ENCODE peak calls at places on chromosomes 5 and 9, in eight cellular contexts. D is WERI-Rb-1, W is lower leg skin, H is dorsolateral prefrontal cortex, E is prostate gland, L is esophagus squamous epithelium, M is kidney epithelial cell, P is thoracic aorta. K is an unnamed sample.

GRCh38 chr5:73376618-73377170 is 71.9 kb downstream of the FOXD1 start:
- DNase-seq in D (no peak), P (no peak), M (no peak), W (no peak), E (no peak), H (no peak), L (no peak), K (no peak)

GRCh38 chr9:92975452-92975770 is 28.1 kb downstream of the FGD3 start:
- DNase-seq in E (no peak), L (no peak), P (no peak), D (no peak), H (no peak), W (no peak), M (no peak), K (no peak)

GRCh38 chr5:104815212-104815611 is 1252.6 kb upstream of the NUDT12 start:
- DNase-seq in L (no peak), M (no peak), D (no peak), P (no peak), H (no peak), W (no peak), E (no peak), K (no peak)

GRCh38 chr9:72491242-72491641 is 30.2 kb upstream of the TMC1 start:
- DNase-seq in L (no peak), P (no peak), M (no peak), E (no peak), D (no peak), H (no peak), W (no peak), K (no peak)

GRCh38 chr5:95471922-95472321 is 80.8 kb downstream of the FAM81B start:
- DNase-seq in D (no peak), H (no peak), M (no peak), W (no peak), P (no peak), E (no peak), L (no peak), K (no peak)

GRCh38 chr9:120928015-120928719 is 1.6 kb upstream of the TRAF1 start:
- DNase-seq in H (peak), P (no peak), M (no peak), E (peak), D (no peak), W (no peak), L (no peak), K (no peak)

GRCh38 chr5:83554686-83555085 is 83.1 kb downstream of the VCAN start:
- DNase-seq in E (no peak), P (no peak), M (no peak), W (no peak), L (no peak), H (no peak), D (no peak), K (no peak)

GRCh38 chr5:115415143-115415491 is 118.7 kb upstream of the CCDC112 start:
- DNase-seq in H (no peak), P (no peak), E (no peak), W (no peak), L (no peak), D (no peak), M (peak), K (no peak)

GRCh38 chr5:147403659-147404640 is 105.9 kb downstream of the DPYSL3 start:
- DNase-seq in W (peak), H (no peak), M (peak), E (peak), D (no peak), P (peak), L (no peak), K (no peak)

GRCh38 chr5:68924490-68925145 is 169.2 kb upstream of the SLC30A5 start:
- DNase-seq in L (no peak), H (no peak), W (no peak), P (no peak), M (peak), D (no peak), E (no peak), K (no peak)

GRCh38 chr5:10762178-10762775 is 1.2 kb upstream of the DAP start:
- DNase-seq in W (peak), P (no peak), L (no peak), E (peak), M (no peak), H (no peak), D (no peak), K (peak)

GRCh38 chr9:126621919-126622735 is 8.4 kb downstream of the LMX1B start:
- DNase-seq in M (no peak), P (no peak), W (no peak), H (no peak), E (no peak), L (no peak), D (no peak), K (no peak)

GRCh38 chr5:64949331-64949730 is 180.6 kb downstream of the CWC27 start:
- DNase-seq in P (no peak), W (no peak), M (no peak), E (no peak), D (no peak), H (no peak), L (no peak), K (no peak)

GRCh38 chr5:157215826-157216167 is 35.2 kb downstream of the ITK start:
- DNase-seq in W (no peak), H (no peak), P (no peak), L (no peak), D (no peak), M (no peak), E (no peak), K (no peak)

GRCh38 chr9:132199056-132199455 is 37.2 kb downstream of the NTNG2 start:
- DNase-seq in W (no peak), D (no peak), E (no peak), P (no peak), M (no peak), L (no peak), H (no peak), K (no peak)

DNA sequence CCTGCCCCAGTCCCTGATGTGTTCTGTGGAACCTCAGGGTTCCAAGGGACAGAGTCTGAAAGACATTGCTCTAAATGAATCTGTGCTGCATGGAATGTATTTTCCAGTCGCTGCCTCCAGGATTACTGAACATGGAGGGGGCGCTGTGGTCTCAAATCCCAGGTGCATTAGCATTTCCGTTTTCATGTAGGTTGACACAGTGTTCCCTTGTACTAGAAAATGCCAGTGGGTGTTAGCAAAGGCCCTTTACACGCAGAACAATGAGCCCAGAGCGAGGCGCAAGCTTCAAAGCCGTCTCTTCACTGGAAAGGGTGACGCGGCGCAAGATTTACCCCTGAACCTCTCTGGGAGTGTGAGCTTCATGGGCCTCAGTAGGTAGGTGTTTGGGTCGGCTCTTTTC is 308.3 kb downstream of the SLIT3 start:
- DNase-seq in M (no peak), P (no peak), E (peak), H (no peak), D (no peak), W (no peak), L (no peak), K (no peak)
- TF ChIP-seq CTCF in M (peak), P (no peak), E (peak), H (peak), D (peak), W (no peak), L (no peak), K (peak)

GRCh38 chr5:151808451-151809169 is 36.9 kb downstream of the G3BP1 start:
- DNase-seq in M (no peak), W (no peak), D (no peak), H (no peak), P (no peak), E (no peak), L (no peak), K (no peak)
- H3K4me3 ChIP-seq in M (no peak), W (no peak), D (no peak), H (no peak), P (no peak), E (no peak), L (no peak), K (no peak)

GRCh38 chr9:114383866-114384231 is 3.9 kb downstream of the AKNA start:
- DNase-seq in L (no peak), W (no peak), P (no peak), E (no peak), M (no peak), D (no peak), H (no peak), K (no peak)

GRCh38 chr9:114385412-114386181 is 2.2 kb downstream of the AKNA start:
- DNase-seq in E (peak), D (no peak), H (peak), M (peak), L (peak), W (peak), P (peak), K (no peak)

GRCh38 chr9:114380988-114381387 is 6.8 kb downstream of the AKNA start:
- DNase-seq in P (no peak), H (no peak), L (no peak), W (no peak), D (no peak), M (no peak), E (no peak), K (no peak)

GRCh38 chr9:114384836-114385411 is 2.9 kb downstream of the AKNA start:
- DNase-seq in L (no peak), P (no peak), M (no peak), D (peak), E (no peak), W (no peak), H (no peak), K (no peak)

DNA sequence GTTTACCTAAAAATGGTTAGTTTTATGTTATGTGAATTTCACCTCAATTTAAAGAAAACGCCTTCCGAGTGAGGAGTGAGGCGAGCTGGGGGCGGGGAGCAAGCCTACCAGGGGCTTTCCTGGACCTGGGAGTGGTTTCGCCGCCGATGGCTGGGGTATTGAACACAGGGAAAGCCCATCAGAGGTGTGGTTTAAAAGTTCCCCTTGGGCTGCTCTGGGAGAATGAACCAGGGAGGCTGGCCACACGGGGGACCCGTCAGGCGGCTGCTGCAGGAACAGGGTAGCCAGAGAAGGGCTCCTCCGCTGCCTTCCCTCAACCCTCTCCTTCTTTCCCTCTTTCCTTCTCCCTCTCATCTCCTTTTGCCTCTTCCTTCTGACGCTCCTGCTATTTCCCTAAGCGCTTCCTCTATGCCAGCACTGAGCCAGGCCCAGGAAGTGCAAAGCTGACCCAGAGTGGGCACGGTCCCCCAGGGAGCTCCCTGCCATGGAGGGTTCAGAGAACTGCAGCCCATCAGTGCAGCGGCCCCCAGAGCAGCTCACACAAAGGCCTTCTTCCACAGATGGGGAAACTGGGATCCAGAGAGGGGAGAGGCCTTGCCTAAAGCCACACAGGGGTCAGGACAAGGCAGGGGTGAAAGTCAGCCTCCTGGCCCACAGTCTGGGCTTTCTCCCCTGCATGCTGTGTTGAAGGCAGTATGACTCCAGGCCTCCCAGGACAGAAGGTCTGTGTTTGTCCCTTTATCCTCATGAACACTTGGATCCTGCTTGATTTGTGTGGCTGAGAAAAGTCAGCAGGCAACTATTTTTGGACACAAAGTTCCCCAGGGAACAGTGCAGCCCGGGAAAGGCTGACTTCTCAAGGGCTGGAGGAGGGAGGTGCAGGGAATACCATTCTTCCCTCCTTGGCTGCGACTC is 4.6 kb downstream of the AKNA start:
- DNase-seq in W (no peak), M (no peak), H (peak), D (peak), E (no peak), P (no peak), L (no peak), K (no peak)
- TF ChIP-seq CTCF in W (no peak), M (no peak), H (peak), D (peak), E (no peak), P (no peak), L (no peak), K (no peak)

DNA sequence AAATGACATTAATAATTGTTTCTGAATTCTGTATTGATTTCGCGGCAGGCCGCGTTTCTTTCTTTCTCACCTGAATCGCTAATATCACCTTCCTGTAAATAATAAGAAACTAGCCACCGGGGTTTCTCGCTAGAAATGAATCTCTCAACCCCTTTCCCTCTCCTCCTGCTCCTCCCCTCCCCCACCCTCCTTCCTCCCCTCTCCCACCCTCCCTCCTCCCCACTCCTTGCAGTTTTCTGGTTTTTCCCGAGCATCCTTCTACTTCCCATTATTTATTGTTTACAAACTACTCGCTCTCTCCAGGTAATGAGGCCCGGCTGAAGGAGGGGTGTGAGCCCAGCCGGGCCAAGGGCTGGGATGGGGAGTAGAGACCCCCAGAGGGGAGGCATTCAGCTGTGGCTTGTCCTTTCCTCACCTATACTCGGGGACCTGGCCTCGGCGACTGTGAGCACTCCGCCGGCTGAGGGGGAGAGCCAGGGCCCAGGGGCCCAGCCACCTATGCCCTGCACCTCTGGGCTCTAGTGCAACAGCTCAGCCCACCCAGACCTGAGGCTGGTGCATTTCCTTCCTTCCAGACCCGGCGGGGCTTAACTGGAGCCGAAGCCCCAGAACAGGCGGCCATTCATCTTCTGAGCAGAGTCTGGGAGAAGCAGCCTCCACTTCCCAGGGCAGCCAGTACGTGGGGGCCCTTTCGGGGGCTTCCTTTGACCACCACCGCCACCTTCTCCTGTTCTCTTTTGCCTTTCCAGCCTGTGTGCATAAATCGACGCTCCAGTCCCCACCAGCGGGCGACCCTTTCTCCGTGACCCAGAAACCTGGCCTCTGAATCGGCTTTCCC is 2.1 kb upstream of the IRX4 start:
- DNase-seq in E (no peak), D (no peak), W (no peak), P (no peak), H (no peak), M (no peak), L (no peak), K (no peak)
- H3K4me3 ChIP-seq in E (peak), D (no peak), W (peak), P (no peak), H (no peak), M (no peak), L (peak), K (no peak)

DNA sequence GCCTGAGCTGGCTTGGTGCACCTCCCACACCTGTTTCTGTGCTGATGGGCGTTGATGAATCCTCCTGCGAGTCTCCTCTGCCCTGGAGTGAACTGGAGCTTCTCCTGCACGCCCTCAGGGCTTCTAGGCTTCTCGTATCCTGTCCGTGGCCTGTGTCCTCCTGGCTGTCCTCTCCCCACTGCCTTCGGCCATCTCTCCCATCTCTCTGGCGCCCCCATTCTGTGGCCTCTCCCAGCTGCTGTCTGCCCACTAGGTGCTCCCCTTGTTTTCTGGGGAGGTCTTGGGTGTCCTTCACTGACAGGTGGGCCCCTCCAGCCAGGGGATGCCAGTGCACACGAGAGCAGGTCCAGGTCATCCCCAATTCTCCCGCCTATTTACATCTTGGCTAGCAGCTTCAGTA is 28.8 kb downstream of the AHRR start:
- DNase-seq in D (peak), E (no peak), W (no peak), H (no peak), L (no peak), P (no peak), M (no peak), K (no peak)
- TF ChIP-seq CTCF in D (peak), E (no peak), W (no peak), H (no peak), L (no peak), P (no peak), M (peak), K (no peak)

DNA sequence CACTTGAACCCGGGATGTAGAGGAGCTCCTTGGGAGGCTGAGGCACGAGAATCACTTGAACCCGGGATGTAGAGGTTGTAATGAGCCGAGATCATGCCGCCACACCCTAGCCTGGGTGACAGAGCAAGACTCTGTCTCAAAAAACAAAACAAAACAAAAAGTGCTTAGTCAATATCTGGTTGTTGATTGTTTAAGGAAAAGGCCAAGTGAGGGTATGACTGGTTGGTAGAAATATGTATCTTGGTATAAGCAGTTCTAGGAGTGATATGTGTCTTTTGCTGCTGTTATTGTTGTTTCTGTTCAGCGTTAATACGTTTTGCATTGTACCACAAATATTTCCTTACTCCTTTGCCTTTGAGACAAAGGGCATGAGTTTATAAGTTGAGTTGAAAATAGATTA is 210.7 kb upstream of the DMRT1 start:
- DNase-seq in W (no peak), M (no peak), E (no peak), D (no peak), H (no peak), L (no peak), P (no peak), K (no peak)
- H3K4me3 ChIP-seq in W (no peak), M (no peak), E (no peak), D (no peak), H (no peak), L (no peak), P (no peak), K (no peak)

GRCh38 chr9:87443461-87443860 is 54.2 kb upstream of the DAPK1 start:
- DNase-seq in P (no peak), W (no peak), L (no peak), D (no peak), M (no peak), E (no peak), H (no peak), K (no peak)

GRCh38 chr9:87437966-87438365 is 59.7 kb upstream of the DAPK1 start:
- DNase-seq in E (no peak), P (no peak), H (no peak), D (peak), W (no peak), M (no peak), L (no peak), K (no peak)

GRCh38 chr9:87442451-87442850 is 55.2 kb upstream of the DAPK1 start:
- DNase-seq in H (no peak), E (no peak), W (no peak), P (no peak), D (no peak), M (no peak), L (no peak), K (no peak)

GRCh38 chr9:87443006-87443405 is 54.7 kb upstream of the DAPK1 start:
- DNase-seq in E (no peak), M (no peak), H (no peak), D (no peak), P (no peak), L (no peak), W (no peak), K (no peak)

DNA sequence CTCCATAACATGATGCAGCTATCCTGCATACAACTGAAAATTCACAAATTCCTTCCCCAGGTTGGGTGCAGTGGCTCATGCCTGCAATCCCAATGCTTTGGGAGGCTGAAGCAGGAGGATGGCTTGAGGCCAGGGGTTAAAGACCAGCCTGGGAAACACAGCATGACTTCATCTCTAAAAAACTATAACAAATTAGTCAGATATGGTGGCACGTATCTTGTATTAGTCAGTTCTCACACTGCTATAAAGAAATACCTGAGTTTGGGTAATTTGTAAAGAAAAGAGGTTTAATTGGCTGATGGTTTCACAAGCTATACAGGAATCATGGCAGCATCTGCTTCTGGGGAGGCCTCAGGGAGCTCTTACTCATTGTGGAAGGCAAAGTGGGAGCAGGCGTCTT is 56.4 kb upstream of the DAPK1 start:
- DNase-seq in W (no peak), M (no peak), E (no peak), L (no peak), P (no peak), H (no peak), D (no peak), K (no peak)
- TF ChIP-seq CTCF in W (no peak), M (no peak), E (no peak), L (no peak), P (no peak), H (no peak), D (no peak), K (no peak)

GRCh38 chr5:38023353-38023752 is 183.5 kb upstream of the GDNF start:
- DNase-seq in E (no peak), P (no peak), M (no peak), W (no peak), L (no peak), H (no peak), D (no peak), K (no peak)
- H3K4me3 ChIP-seq in E (no peak), P (no peak), M (no peak), W (no peak), L (no peak), H (no peak), D (no peak), K (no peak)

K was measured in LNCaP clone FGC.